ENCODE peak calls at places on chromosome 16, in five cellular contexts. One of them, this sample, is unnamed.

GRCh38 chr16:24852281-24852721 is 6.5 kb downstream of the SLC5A11 start:
- DNase-seq in Karpas-422: no peak
- DNase-seq in frontal cortex: no peak
- DNase-seq in Peyer's patch: no peak
- DNase-seq in GM12865: no peak
- DNase-seq in this sample: no peak

GRCh38 chr16:878071-878784 is 77.7 kb upstream of the GNG13 start:
- DNase-seq in GM12865: no peak
- DNase-seq in Peyer's patch: peak
- DNase-seq in Karpas-422: peak
- DNase-seq in frontal cortex: no peak
- DNase-seq in this sample: peak

GRCh38 chr16:76194621-76195015 is 82.6 kb upstream of the CNTNAP4 start:
- DNase-seq in frontal cortex: no peak
- DNase-seq in Peyer's patch: no peak
- DNase-seq in GM12865: no peak
- DNase-seq in Karpas-422: no peak
- DNase-seq in this sample: no peak

GRCh38 chr16:79247386-79247785 is 353.2 kb downstream of the MAF start:
- DNase-seq in Peyer's patch: no peak
- DNase-seq in Karpas-422: no peak
- DNase-seq in GM12865: no peak
- DNase-seq in frontal cortex: no peak
- DNase-seq in this sample: no peak

GRCh38 chr16:22623351-22623781 is 112.7 kb downstream of the NPIPB5 start:
- DNase-seq in frontal cortex: no peak
- DNase-seq in GM12865: no peak
- DNase-seq in Karpas-422: no peak
- DNase-seq in Peyer's patch: no peak
- DNase-seq in this sample: no peak

GRCh38 chr16:66911112-66911511 is 7.6 kb downstream of the CDH16 start:
- DNase-seq in frontal cortex: no peak
- DNase-seq in Karpas-422: no peak
- DNase-seq in Peyer's patch: no peak
- DNase-seq in GM12865: no peak
- DNase-seq in this sample: no peak

GRCh38 chr16:50635505-50636392 is 45.4 kb downstream of the SNX20 start:
- DNase-seq in frontal cortex: no peak
- DNase-seq in GM12865: peak
- DNase-seq in Karpas-422: peak
- DNase-seq in Peyer's patch: no peak
- DNase-seq in this sample: peak

GRCh38 chr16:56245197-56245596 is 53.9 kb downstream of the GNAO1 start:
- DNase-seq in Peyer's patch: no peak
- DNase-seq in Karpas-422: no peak
- DNase-seq in frontal cortex: no peak
- DNase-seq in GM12865: no peak
- DNase-seq in this sample: no peak

GRCh38 chr16:3003582-3004270 is 9.0 kb upstream of the CLDN9 start:
- DNase-seq in frontal cortex: peak
- DNase-seq in Karpas-422: peak
- DNase-seq in GM12865: peak
- DNase-seq in Peyer's patch: peak
- DNase-seq in this sample: peak

GRCh38 chr16:96935-97381 is 18.9 kb downstream of the MPG start:
- DNase-seq in GM12865: peak
- DNase-seq in frontal cortex: peak
- DNase-seq in Karpas-422: peak
- DNase-seq in Peyer's patch: peak
- DNase-seq in this sample: peak

GRCh38 chr16:16175296-16175695 is 48.0 kb downstream of the ABCC6 start:
- DNase-seq in Peyer's patch: no peak
- DNase-seq in frontal cortex: no peak
- DNase-seq in Karpas-422: no peak
- DNase-seq in GM12865: no peak
- DNase-seq in this sample: no peak

GRCh38 chr16:29765167-29766032 is 12.7 kb upstream of the ZG16 start:
- DNase-seq in GM12865: no peak
- DNase-seq in Karpas-422: no peak
- DNase-seq in Peyer's patch: peak
- DNase-seq in frontal cortex: no peak
- DNase-seq in this sample: no peak

GRCh38 chr16:52450906-52451305 is 96.0 kb downstream of the TOX3 start:
- DNase-seq in Peyer's patch: no peak
- DNase-seq in Karpas-422: no peak
- DNase-seq in GM12865: no peak
- DNase-seq in frontal cortex: no peak
- DNase-seq in this sample: no peak

GRCh38 chr16:1132431-1132830 is 20.5 kb upstream of the CACNA1H start:
- DNase-seq in Peyer's patch: no peak
- DNase-seq in frontal cortex: no peak
- DNase-seq in GM12865: no peak
- DNase-seq in Karpas-422: no peak
- DNase-seq in this sample: no peak

GRCh38 chr16:9159839-9160550 is 68.6 kb downstream of the HAPSTR1 start:
- DNase-seq in Peyer's patch: peak
- DNase-seq in frontal cortex: peak
- DNase-seq in GM12865: peak
- DNase-seq in Karpas-422: peak
- DNase-seq in this sample: peak

GRCh38 chr16:83508295-83508694 is 299.5 kb upstream of the HSBP1 start:
- DNase-seq in GM12865: no peak
- DNase-seq in Peyer's patch: no peak
- DNase-seq in Karpas-422: no peak
- DNase-seq in frontal cortex: no peak
- DNase-seq in this sample: no peak

GRCh38 chr16:22692916-22693646 is 120.9 kb upstream of the HS3ST2 start:
- DNase-seq in frontal cortex: no peak
- DNase-seq in Karpas-422: no peak
- DNase-seq in GM12865: no peak
- DNase-seq in Peyer's patch: no peak
- DNase-seq in this sample: no peak

GRCh38 chr16:72008424-72009216 is at the start of gene DHODH:
- DNase-seq in GM12865: peak
- DNase-seq in Karpas-422: peak
- DNase-seq in frontal cortex: peak
- DNase-seq in Peyer's patch: peak
- DNase-seq in this sample: peak

GRCh38 chr16:30615358-30616076 is 5.3 kb upstream of the ZNF689 start:
- DNase-seq in Peyer's patch: peak
- DNase-seq in frontal cortex: no peak
- DNase-seq in Karpas-422: peak
- DNase-seq in GM12865: peak
- DNase-seq in this sample: peak

GRCh38 chr16:67666538-67667433 is at the start of the genes C16orf86 and ENKD1:
- DNase-seq in Karpas-422: peak
- DNase-seq in frontal cortex: peak
- DNase-seq in Peyer's patch: peak
- DNase-seq in GM12865: peak
- DNase-seq in this sample: peak

GRCh38 chr16:57003439-57004386 is 14.4 kb downstream of the NLRC5 start:
- DNase-seq in Karpas-422: no peak
- DNase-seq in Peyer's patch: no peak
- DNase-seq in frontal cortex: no peak
- DNase-seq in GM12865: peak
- DNase-seq in this sample: peak

GRCh38 chr16:30609002-30609927 is 924 bp downstream of the ZNF689 start:
- DNase-seq in Karpas-422: peak
- DNase-seq in GM12865: peak
- DNase-seq in frontal cortex: peak
- DNase-seq in Peyer's patch: peak
- DNase-seq in this sample: peak

GRCh38 chr16:71670537-71670936 is 44.6 kb downstream of the MARVELD3 start:
- DNase-seq in Peyer's patch: peak
- DNase-seq in Karpas-422: no peak
- DNase-seq in GM12865: no peak
- DNase-seq in frontal cortex: no peak
- DNase-seq in this sample: no peak

GRCh38 chr16:51573191-51573590 is 422.1 kb upstream of the SALL1 start:
- DNase-seq in frontal cortex: no peak
- DNase-seq in Peyer's patch: no peak
- DNase-seq in Karpas-422: no peak
- DNase-seq in GM12865: no peak
- DNase-seq in this sample: no peak

GRCh38 chr16:68503334-68503733 is 35.8 kb upstream of the ZFP90 start:
- DNase-seq in GM12865: no peak
- DNase-seq in Peyer's patch: no peak
- DNase-seq in Karpas-422: no peak
- DNase-seq in frontal cortex: no peak
- DNase-seq in this sample: no peak

GRCh38 chr16:86064431-86065250 is 165.7 kb downstream of the IRF8 start:
- DNase-seq in Karpas-422: peak
- DNase-seq in frontal cortex: no peak
- DNase-seq in GM12865: no peak
- DNase-seq in Peyer's patch: no peak
- DNase-seq in this sample: no peak

GRCh38 chr16:1308036-1308976 is 1.1 kb upstream of the UBE2I start:
- DNase-seq in GM12865: no peak
- DNase-seq in Peyer's patch: no peak
- DNase-seq in Karpas-422: no peak
- DNase-seq in frontal cortex: no peak
- DNase-seq in this sample: no peak

GRCh38 chr16:21301168-21301894 is 23.2 kb upstream of the CRYM start:
- DNase-seq in Peyer's patch: peak
- DNase-seq in Karpas-422: peak
- DNase-seq in frontal cortex: peak
- DNase-seq in GM12865: peak
- DNase-seq in this sample: peak

GRCh38 chr16:68644715-68645493 is at the start of gene CDH3:
- DNase-seq in frontal cortex: no peak
- DNase-seq in Peyer's patch: peak
- DNase-seq in Karpas-422: peak
- DNase-seq in GM12865: no peak
- DNase-seq in this sample: no peak

GRCh38 chr16:77775911-77776909 is 12.2 kb upstream of the VAT1L start:
- DNase-seq in frontal cortex: no peak
- DNase-seq in Karpas-422: no peak
- DNase-seq in Peyer's patch: no peak
- DNase-seq in GM12865: no peak
- DNase-seq in this sample: no peak

GRCh38 chr16:72791786-72792185 is 256.1 kb downstream of the ZFHX3 start:
- DNase-seq in Karpas-422: no peak
- DNase-seq in GM12865: no peak
- DNase-seq in frontal cortex: no peak
- DNase-seq in Peyer's patch: no peak
- DNase-seq in this sample: no peak

GRCh38 chr16:69276143-69277115 is 34.7 kb upstream of the VPS4A start:
- DNase-seq in GM12865: no peak
- DNase-seq in Karpas-422: no peak
- DNase-seq in Peyer's patch: no peak
- DNase-seq in frontal cortex: no peak
- DNase-seq in this sample: no peak

GRCh38 chr16:15576960-15577958 is 65.7 kb downstream of the MARF1 start:
- DNase-seq in frontal cortex: no peak
- DNase-seq in Karpas-422: peak
- DNase-seq in Peyer's patch: peak
- DNase-seq in GM12865: no peak
- DNase-seq in this sample: no peak

GRCh38 chr16:14310519-14310991 is 239.4 kb downstream of the MRTFB start:
- DNase-seq in frontal cortex: no peak
- DNase-seq in GM12865: peak
- DNase-seq in Karpas-422: peak
- DNase-seq in Peyer's patch: no peak
- DNase-seq in this sample: peak

GRCh38 chr16:50478773-50479149 is 69.4 kb upstream of the NKD1 start:
- DNase-seq in GM12865: no peak
- DNase-seq in frontal cortex: no peak
- DNase-seq in Peyer's patch: no peak
- DNase-seq in Karpas-422: peak
- DNase-seq in this sample: no peak

GRCh38 chr16:49844399-49844798 is 11.5 kb downstream of the ZNF423 start:
- DNase-seq in GM12865: no peak
- DNase-seq in Peyer's patch: no peak
- DNase-seq in Karpas-422: no peak
- DNase-seq in frontal cortex: no peak
- DNase-seq in this sample: no peak

GRCh38 chr16:49703494-49703893 is 152.4 kb downstream of the ZNF423 start:
- DNase-seq in Karpas-422: no peak
- DNase-seq in frontal cortex: no peak
- DNase-seq in Peyer's patch: no peak
- DNase-seq in GM12865: no peak
- DNase-seq in this sample: no peak

GRCh38 chr16:30088237-30088831 is 3.4 kb downstream of the TBX6 start:
- DNase-seq in Karpas-422: no peak
- DNase-seq in Peyer's patch: no peak
- DNase-seq in GM12865: no peak
- DNase-seq in frontal cortex: no peak
- DNase-seq in this sample: no peak

GRCh38 chr16:84724619-84725307 is 25.0 kb downstream of the USP10 start:
- DNase-seq in Karpas-422: no peak
- DNase-seq in frontal cortex: no peak
- DNase-seq in Peyer's patch: no peak
- DNase-seq in GM12865: peak
- DNase-seq in this sample: peak

This sample was measured in OCI-LY7.